ENCODE peak calls at places on chromosomes 11 and 22, in four cellular contexts. U, W, X and C are unnamed samples.

GRCh38 chr11:78192911-78193341 is 4.2 kb downstream of the USP35 start:
- DNase-seq in U (peak), W (no peak), X (no peak), C (peak)

GRCh38 chr11:20088368-20089260 is 71.7 kb downstream of the DBX1 start:
- DNase-seq in U (no peak), W (no peak), X (no peak), C (no peak)

GRCh38 chr11:86152006-86152862 is 83.3 kb upstream of the PICALM start:
- DNase-seq in U (no peak), W (no peak), X (peak), C (no peak)

GRCh38 chr11:124302756-124303155 is 11.0 kb downstream of the OR8D1 start:
- DNase-seq in U (no peak), W (no peak), X (no peak), C (no peak)

GRCh38 chr22:24554316-24555159 is at the start of gene GUCD1:
- DNase-seq in U (peak), W (peak), X (peak), C (no peak)

GRCh38 chr11:19832166-19832750 is 119.6 kb downstream of the NAV2 start:
- DNase-seq in U (no peak), W (no peak), X (no peak), C (no peak)

GRCh38 chr11:123532131-123532530 is 102.1 kb downstream of the GRAMD1B start:
- DNase-seq in U (no peak), W (no peak), X (no peak), C (no peak)

GRCh38 chr11:18768472-18768901 is 23.1 kb downstream of the PTPN5 start:
- DNase-seq in U (no peak), W (no peak), X (no peak), C (no peak)

GRCh38 chr22:30301995-30302809 is 12.9 kb upstream of the CASTOR1 start:
- DNase-seq in U (peak), W (peak), X (peak), C (peak)

GRCh38 chr11:112693781-112694180 is 267.4 kb upstream of the NCAM1 start:
- DNase-seq in U (no peak), W (no peak), X (no peak), C (no peak)

GRCh38 chr22:32636884-32637283 is 162.3 kb downstream of the FBXO7 start:
- DNase-seq in U (no peak), W (no peak), X (no peak), C (no peak)

GRCh38 chr11:96293583-96293982 is 49.4 kb downstream of the MAML2 start:
- DNase-seq in U (peak), W (no peak), X (no peak), C (no peak)

GRCh38 chr11:85758026-85758425 is 52.9 kb downstream of the SYTL2 start:
- DNase-seq in U (no peak), W (no peak), X (no peak), C (no peak)

GRCh38 chr22:28900379-28900778 is 17.0 kb downstream of the ZNRF3 start:
- DNase-seq in U (no peak), W (no peak), X (no peak), C (no peak)

GRCh38 chr11:31005202-31005601 is 364.3 kb downstream of the DCDC1 start:
- DNase-seq in U (no peak), W (no peak), X (no peak), C (no peak)

GRCh38 chr11:43868852-43869567 is 11.6 kb upstream of the ALKBH3 start:
- DNase-seq in U (peak), W (no peak), X (no peak), C (peak)

GRCh38 chr11:45048870-45049825 is 97.3 kb upstream of the PRDM11 start:
- DNase-seq in U (no peak), W (no peak), X (no peak), C (no peak)

GRCh38 chr11:27310182-27310581 is 52.8 kb downstream of the CCDC34 start:
- DNase-seq in U (no peak), W (no peak), X (no peak), C (no peak)

GRCh38 chr22:41274856-41275255 is 11.1 kb downstream of the RANGAP1 start:
- DNase-seq in U (no peak), W (no peak), X (no peak), C (no peak)

GRCh38 chr11:50088231-50088630 is 55.6 kb downstream of the OR4C45 start:
- DNase-seq in U (no peak), W (no peak), X (no peak), C (no peak)

GRCh38 chr22:23036684-23037428 is 33.5 kb upstream of the GNAZ start:
- DNase-seq in U (peak), W (no peak), X (no peak), C (no peak)

GRCh38 chr11:59668188-59668949 is 468 bp downstream of the PATL1 start:
- DNase-seq in U (peak), W (peak), X (peak), C (peak)

GRCh38 chr11:58395581-58395980 is 11.1 kb downstream of the OR5B3 start:
- DNase-seq in U (no peak), W (no peak), X (no peak), C (no peak)

GRCh38 chr22:39738746-39739145 is 154.8 kb downstream of the ENTHD1 start:
- DNase-seq in U (no peak), W (no peak), X (no peak), C (no peak)

GRCh38 chr22:19085233-19086043 is 36.8 kb downstream of the DGCR2 start:
- DNase-seq in U (peak), W (no peak), X (peak), C (no peak)

GRCh38 chr22:46655861-46656608 is 35.8 kb downstream of the GRAMD4 start:
- DNase-seq in U (no peak), W (no peak), X (no peak), C (no peak)

DNA sequence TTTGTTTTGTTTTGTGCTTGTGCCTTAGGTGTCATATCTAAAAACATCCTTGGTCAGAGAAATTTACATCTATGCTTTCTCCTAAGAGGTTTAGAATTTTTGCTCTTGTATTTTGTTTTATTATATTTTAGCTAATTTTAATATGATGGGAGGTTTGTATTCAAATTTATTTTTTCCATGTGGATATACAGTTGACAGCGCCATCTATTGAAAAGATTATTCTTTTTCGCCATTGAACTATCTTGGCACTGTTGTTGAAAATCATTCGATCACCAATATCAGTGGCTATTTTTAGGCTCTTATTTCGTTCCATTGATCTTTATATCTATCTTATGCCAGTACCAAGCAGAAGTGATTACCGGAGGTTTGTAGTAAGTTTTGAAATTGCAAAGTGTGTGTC is 510.3 kb downstream of the BRD1 start:
- DNase-seq in U (no peak), W (no peak), X (no peak), C (no peak)
- TF ChIP-seq CTCF in U (peak), W (no peak), X (no peak), C (no peak)

GRCh38 chr11:15276616-15277015 is 161.9 kb downstream of the INSC start:
- DNase-seq in U (peak), W (no peak), X (no peak), C (no peak)
- TF ChIP-seq CTCF in U (peak), W (no peak), X (no peak), C (no peak)

GRCh38 chr11:41431784-41432183 is 27.7 kb downstream of the LRRC4C start:
- DNase-seq in U (peak), W (no peak), X (no peak), C (no peak)
- TF ChIP-seq CTCF in U (peak), W (no peak), X (no peak), C (no peak)

DNA sequence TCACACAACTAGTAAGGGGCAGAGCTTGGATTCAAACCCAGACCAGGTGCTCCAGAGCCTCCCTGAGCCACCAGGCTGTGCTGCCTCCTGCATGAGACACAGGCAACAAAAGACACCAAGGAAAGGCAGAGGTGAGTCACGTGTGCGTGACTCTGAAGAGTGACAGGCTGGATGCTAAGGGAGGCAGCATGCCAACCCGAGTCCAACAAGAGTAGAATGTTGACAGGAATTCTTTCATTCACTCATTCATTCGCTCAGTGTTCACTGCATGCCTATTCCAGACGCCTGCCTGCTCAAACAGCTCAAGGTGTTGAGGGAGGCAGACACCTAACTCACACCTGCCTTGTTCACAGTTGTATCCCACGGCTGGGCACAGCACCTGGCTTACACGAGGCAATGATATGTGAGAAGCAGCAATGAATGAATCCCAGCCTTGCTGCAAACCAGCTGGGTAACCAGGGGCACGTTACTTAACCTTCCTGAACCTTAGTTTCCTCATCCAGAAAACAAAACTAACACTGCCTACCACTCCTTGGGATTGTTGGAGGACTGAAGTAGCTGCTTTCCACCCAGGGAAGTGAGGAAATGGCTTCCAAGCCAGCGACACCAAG is 73.8 kb upstream of the ARFGAP3 start:
- DNase-seq in U (peak), W (no peak), X (peak), C (peak)
- TF ChIP-seq CTCF in U (no peak), W (no peak), X (peak), C (peak)

DNA sequence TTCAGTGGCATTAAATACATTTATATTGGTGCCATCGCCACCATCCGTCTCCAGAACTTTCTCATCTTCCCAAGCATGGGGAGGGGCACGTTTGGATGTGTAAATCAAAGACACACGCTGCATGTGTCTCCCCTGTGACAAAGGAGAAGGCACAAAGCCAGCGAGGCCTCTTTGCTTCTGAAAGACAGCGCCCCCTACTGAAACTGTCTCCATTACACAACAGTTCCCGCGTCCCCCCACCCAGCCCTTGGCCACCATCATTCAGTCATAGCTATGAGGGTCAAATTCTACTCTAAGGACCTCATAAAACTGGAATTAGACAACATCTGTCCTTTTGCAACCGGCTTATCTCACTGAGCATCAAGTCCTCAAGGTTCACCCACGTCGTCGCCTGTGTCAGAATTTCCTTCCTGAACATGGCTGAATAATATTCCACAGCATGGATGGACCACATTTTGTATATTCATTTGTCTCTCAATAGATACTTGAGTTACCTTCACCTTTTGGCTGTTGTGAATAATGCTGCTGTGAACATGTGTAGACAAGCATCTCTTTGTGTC is 64.8 kb downstream of the IGF2 start:
- DNase-seq in U (peak), W (peak), X (no peak), C (no peak)
- TF ChIP-seq CTCF in U (peak), W (no peak), X (peak), C (peak)

GRCh38 chr11:35487532-35488078 is 37.8 kb downstream of the PAMR1 start:
- DNase-seq in U (peak), W (no peak), X (peak), C (no peak)
- TF ChIP-seq CTCF in U (peak), W (no peak), X (peak), C (no peak)

GRCh38 chr11:3044004-3044403 is 13.2 kb downstream of the CARS1 start:
- DNase-seq in U (no peak), W (no peak), X (no peak), C (no peak)

GRCh38 chr11:3047637-3048036 is 9.6 kb downstream of the CARS1 start:
- DNase-seq in U (no peak), W (no peak), X (no peak), C (no peak)

GRCh38 chr11:3046641-3047040 is 10.6 kb downstream of the CARS1 start:
- DNase-seq in U (no peak), W (no peak), X (no peak), C (no peak)

GRCh38 chr11:3044915-3045314 is 12.3 kb downstream of the CARS1 start:
- DNase-seq in U (no peak), W (no peak), X (no peak), C (no peak)

DNA sequence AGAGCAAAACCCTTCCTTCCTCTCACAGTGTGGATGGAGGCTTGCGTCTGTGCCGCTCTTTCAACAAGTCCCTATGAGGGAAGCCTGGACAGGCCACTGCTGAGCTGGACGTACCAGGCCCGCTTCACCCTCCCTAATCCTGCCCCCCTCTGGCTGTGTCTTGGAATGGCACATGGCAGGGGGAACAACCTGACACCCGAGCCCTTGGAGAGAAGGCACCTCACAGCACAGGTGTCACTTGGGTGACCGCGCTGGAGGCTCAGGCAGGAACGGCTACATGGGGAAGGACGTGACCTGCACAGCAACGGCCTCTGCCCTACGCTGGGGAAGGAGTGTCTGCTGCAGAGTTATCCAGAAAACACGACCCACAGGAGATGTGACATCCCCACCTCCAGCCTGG is 11.0 kb downstream of the CARS1 start:
- DNase-seq in U (no peak), W (no peak), X (no peak), C (no peak)
- TF ChIP-seq CTCF in U (peak), W (no peak), X (no peak), C (no peak)

GRCh38 chr11:61587951-61588695 is 7.2 kb upstream of the SYT7 start:
- DNase-seq in U (peak), W (peak), X (peak), C (no peak)
- TF ChIP-seq CTCF in U (no peak), W (no peak), X (no peak), C (no peak)